ENCODE peak calls at places on chromosomes 3 and 15, in eight cellular contexts. One of them, this sample, is unnamed.

GRCh38 chr3:13770390-13771169 is 109.3 kb downstream of the WNT7A start:
- DNase-seq in NCI-H2081: no peak
- DNase-seq in sigmoid colon: no peak
- DNase-seq in cardiac muscle cell: peak
- DNase-seq in AG10803: no peak
- DNase-seq in tibial artery: no peak
- DNase-seq in epithelial cell of proximal tubule: no peak
- DNase-seq in fibroblast of the aortic adventitia: no peak
- DNase-seq in this sample: peak

GRCh38 chr3:140397847-140398246 is 280.0 kb upstream of the TRIM42 start:
- DNase-seq in NCI-H2081: no peak
- DNase-seq in sigmoid colon: no peak
- DNase-seq in cardiac muscle cell: no peak
- DNase-seq in AG10803: no peak
- DNase-seq in tibial artery: no peak
- DNase-seq in epithelial cell of proximal tubule: no peak
- DNase-seq in fibroblast of the aortic adventitia: no peak
- DNase-seq in this sample: no peak

GRCh38 chr3:46693897-46694235 is 387 bp upstream of the ALS2CL start:
- DNase-seq in NCI-H2081: no peak
- DNase-seq in sigmoid colon: no peak
- DNase-seq in cardiac muscle cell: no peak
- DNase-seq in AG10803: no peak
- DNase-seq in tibial artery: peak
- DNase-seq in epithelial cell of proximal tubule: no peak
- DNase-seq in fibroblast of the aortic adventitia: no peak
- DNase-seq in this sample: peak

GRCh38 chr3:51995346-51996156 is at the start of gene RPL29:
- DNase-seq in NCI-H2081: peak
- DNase-seq in sigmoid colon: peak
- DNase-seq in cardiac muscle cell: peak
- DNase-seq in AG10803: peak
- DNase-seq in tibial artery: peak
- DNase-seq in epithelial cell of proximal tubule: peak
- DNase-seq in fibroblast of the aortic adventitia: peak
- DNase-seq in this sample: peak

GRCh38 chr15:42065008-42065407 is 29.4 kb downstream of the PLA2G4D start:
- DNase-seq in NCI-H2081: peak
- DNase-seq in sigmoid colon: no peak
- DNase-seq in cardiac muscle cell: no peak
- DNase-seq in AG10803: no peak
- DNase-seq in tibial artery: no peak
- DNase-seq in epithelial cell of proximal tubule: no peak
- DNase-seq in fibroblast of the aortic adventitia: no peak
- DNase-seq in this sample: no peak

GRCh38 chr15:95609096-95609495 is 721.4 kb upstream of the NR2F2 start:
- DNase-seq in NCI-H2081: no peak
- DNase-seq in sigmoid colon: no peak
- DNase-seq in cardiac muscle cell: no peak
- DNase-seq in AG10803: peak
- DNase-seq in tibial artery: no peak
- DNase-seq in epithelial cell of proximal tubule: no peak
- DNase-seq in fibroblast of the aortic adventitia: no peak
- DNase-seq in this sample: no peak

GRCh38 chr3:194134231-194134756 is 1.7 kb upstream of the HES1 start:
- DNase-seq in NCI-H2081: peak
- DNase-seq in sigmoid colon: peak
- DNase-seq in cardiac muscle cell: peak
- DNase-seq in AG10803: no peak
- DNase-seq in tibial artery: peak
- DNase-seq in epithelial cell of proximal tubule: no peak
- DNase-seq in fibroblast of the aortic adventitia: peak
- DNase-seq in this sample: peak

GRCh38 chr3:114509756-114510155 is 215.9 kb downstream of the TIGIT start:
- DNase-seq in NCI-H2081: no peak
- DNase-seq in sigmoid colon: no peak
- DNase-seq in cardiac muscle cell: no peak
- DNase-seq in AG10803: no peak
- DNase-seq in tibial artery: no peak
- DNase-seq in epithelial cell of proximal tubule: no peak
- DNase-seq in fibroblast of the aortic adventitia: no peak
- DNase-seq in this sample: no peak

GRCh38 chr3:58084166-58084565 is 75.9 kb downstream of the FLNB start:
- DNase-seq in NCI-H2081: no peak
- DNase-seq in sigmoid colon: no peak
- DNase-seq in cardiac muscle cell: no peak
- DNase-seq in AG10803: no peak
- DNase-seq in tibial artery: no peak
- DNase-seq in epithelial cell of proximal tubule: no peak
- DNase-seq in fibroblast of the aortic adventitia: no peak
- DNase-seq in this sample: no peak

GRCh38 chr3:128385080-128385832 is 81.4 kb downstream of the DNAJB8 start:
- DNase-seq in NCI-H2081: no peak
- DNase-seq in sigmoid colon: peak
- DNase-seq in cardiac muscle cell: no peak
- DNase-seq in AG10803: peak
- DNase-seq in tibial artery: peak
- DNase-seq in epithelial cell of proximal tubule: peak
- DNase-seq in fibroblast of the aortic adventitia: peak
- DNase-seq in this sample: no peak

GRCh38 chr3:35965908-35966307 is 326.6 kb downstream of the ARPP21 start:
- DNase-seq in NCI-H2081: peak
- DNase-seq in sigmoid colon: no peak
- DNase-seq in cardiac muscle cell: peak
- DNase-seq in AG10803: peak
- DNase-seq in tibial artery: no peak
- DNase-seq in epithelial cell of proximal tubule: no peak
- DNase-seq in fibroblast of the aortic adventitia: peak
- DNase-seq in this sample: no peak

GRCh38 chr3:150519026-150519425 is 27.3 kb downstream of the SERP1 start:
- DNase-seq in NCI-H2081: no peak
- DNase-seq in sigmoid colon: no peak
- DNase-seq in cardiac muscle cell: no peak
- DNase-seq in AG10803: no peak
- DNase-seq in tibial artery: no peak
- DNase-seq in epithelial cell of proximal tubule: no peak
- DNase-seq in fibroblast of the aortic adventitia: no peak
- DNase-seq in this sample: no peak

GRCh38 chr15:89328398-89329254 is 6.0 kb downstream of the POLG start:
- DNase-seq in NCI-H2081: no peak
- DNase-seq in sigmoid colon: no peak
- DNase-seq in cardiac muscle cell: no peak
- DNase-seq in AG10803: no peak
- DNase-seq in tibial artery: no peak
- DNase-seq in epithelial cell of proximal tubule: no peak
- DNase-seq in fibroblast of the aortic adventitia: no peak
- DNase-seq in this sample: no peak

GRCh38 chr3:127629462-127630403 is 748 bp downstream of the PODXL2 start:
- DNase-seq in NCI-H2081: peak
- DNase-seq in sigmoid colon: no peak
- DNase-seq in cardiac muscle cell: no peak
- DNase-seq in AG10803: no peak
- DNase-seq in tibial artery: no peak
- DNase-seq in epithelial cell of proximal tubule: no peak
- DNase-seq in fibroblast of the aortic adventitia: no peak
- DNase-seq in this sample: peak

GRCh38 chr3:8499181-8499611 is 2.4 kb upstream of the LMCD1 start:
- DNase-seq in NCI-H2081: peak
- DNase-seq in sigmoid colon: no peak
- DNase-seq in cardiac muscle cell: no peak
- DNase-seq in AG10803: no peak
- DNase-seq in tibial artery: no peak
- DNase-seq in epithelial cell of proximal tubule: no peak
- DNase-seq in fibroblast of the aortic adventitia: no peak
- DNase-seq in this sample: no peak

GRCh38 chr3:149089395-149089794 is 3.1 kb upstream of the HLTF start:
- DNase-seq in NCI-H2081: no peak
- DNase-seq in sigmoid colon: no peak
- DNase-seq in cardiac muscle cell: no peak
- DNase-seq in AG10803: no peak
- DNase-seq in tibial artery: no peak
- DNase-seq in epithelial cell of proximal tubule: no peak
- DNase-seq in fibroblast of the aortic adventitia: no peak
- DNase-seq in this sample: no peak

GRCh38 chr15:25170113-25170731 is 215.4 kb downstream of the SNRPN start:
- DNase-seq in NCI-H2081: no peak
- DNase-seq in sigmoid colon: peak
- DNase-seq in cardiac muscle cell: no peak
- DNase-seq in AG10803: no peak
- DNase-seq in tibial artery: no peak
- DNase-seq in epithelial cell of proximal tubule: no peak
- DNase-seq in fibroblast of the aortic adventitia: no peak
- DNase-seq in this sample: peak

GRCh38 chr3:194740859-194741486 is 55.3 kb downstream of the FAM43A start:
- DNase-seq in NCI-H2081: no peak
- DNase-seq in sigmoid colon: no peak
- DNase-seq in cardiac muscle cell: peak
- DNase-seq in AG10803: peak
- DNase-seq in tibial artery: no peak
- DNase-seq in epithelial cell of proximal tubule: peak
- DNase-seq in fibroblast of the aortic adventitia: peak
- DNase-seq in this sample: no peak

GRCh38 chr3:54642147-54642546 is 285.7 kb downstream of the LRTM1 start:
- DNase-seq in NCI-H2081: no peak
- DNase-seq in sigmoid colon: no peak
- DNase-seq in cardiac muscle cell: no peak
- DNase-seq in AG10803: no peak
- DNase-seq in tibial artery: no peak
- DNase-seq in epithelial cell of proximal tubule: no peak
- DNase-seq in fibroblast of the aortic adventitia: no peak
- DNase-seq in this sample: no peak